ENCODE peak calls at places on chromosome 11, in five cellular contexts. O is left ventricle myocardium inferior; D is activated effector memory CD4-positive, alpha-beta T cell treated with Interleukin-2 at 50 U/mL for 16 hours; E is AG09309; B is T-helper 9 cell. P is an unnamed sample.

GRCh38 chr11:102010776-102011500 is 36.3 kb upstream of the CFAP300 start:
- DNase-seq in B (no peak), O (peak), D (no peak), E (peak), P (no peak)

GRCh38 chr11:128506999-128507591 is 80.3 kb downstream of the ETS1 start:
- DNase-seq in B (no peak), O (peak), E (peak), D (no peak), P (peak)

GRCh38 chr11:119983816-119984215 is 154.1 kb downstream of the TRIM29 start:
- DNase-seq in E (no peak), O (no peak), D (no peak), B (no peak), P (no peak)

GRCh38 chr11:95668113-95668512 is 121.5 kb downstream of the FAM76B start:
- DNase-seq in O (no peak), E (no peak), D (no peak), B (no peak), P (no peak)

GRCh38 chr11:114142646-114143045 is 83.1 kb downstream of the ZBTB16 start:
- DNase-seq in D (no peak), E (no peak), B (no peak), O (no peak), P (no peak)

GRCh38 chr11:43397251-43397650 is 38.5 kb downstream of the TTC17 start:
- DNase-seq in E (no peak), B (no peak), D (no peak), O (no peak), P (no peak)

GRCh38 chr11:2209900-2210321 is 38.3 kb upstream of the TH start:
- DNase-seq in D (no peak), O (no peak), E (no peak), B (no peak), P (no peak)

GRCh38 chr11:128500488-128500887 is 86.9 kb downstream of the ETS1 start:
- DNase-seq in O (no peak), E (no peak), B (no peak), D (no peak), P (no peak)

GRCh38 chr11:100991541-100991940 is 138.1 kb downstream of the PGR start:
- DNase-seq in B (no peak), E (no peak), O (no peak), D (no peak), P (no peak)

GRCh38 chr11:11250470-11250869 is 102.6 kb downstream of the CSNK2A3 start:
- DNase-seq in B (no peak), O (no peak), D (no peak), E (no peak), P (no peak)

GRCh38 chr11:64996710-64997380 is at the start of gene BATF2:
- DNase-seq in B (no peak), O (peak), E (peak), D (no peak), P (peak)

GRCh38 chr11:88293931-88294330 is 43.6 kb downstream of the CTSC start:
- DNase-seq in B (no peak), D (no peak), O (no peak), E (peak), P (no peak)

GRCh38 chr11:11206457-11206856 is 146.6 kb downstream of the CSNK2A3 start:
- DNase-seq in E (no peak), D (no peak), B (no peak), O (no peak), P (peak)

GRCh38 chr11:5004429-5005274 is 10.0 kb downstream of the OR51L1 start:
- DNase-seq in D (no peak), B (no peak), E (no peak), O (peak), P (no peak)

GRCh38 chr11:94525933-94526332 is 13.7 kb downstream of the C11orf97 start:
- DNase-seq in O (peak), E (no peak), D (no peak), B (no peak), P (no peak)

GRCh38 chr11:124890701-124891389 is 6.8 kb downstream of the ROBO4 start:
- DNase-seq in E (no peak), D (no peak), B (no peak), O (no peak), P (no peak)

P was measured in esophagus muscularis mucosa.